ENCODE peak calls at places on chromosomes 11 and 22, in five cellular contexts. G is GM23248, H is MM.1S, W is fibroblast of lung, D is neural progenitor cell. Y is an unnamed sample.

GRCh38 chr11:44725016-44725651 is 1.6 kb upstream of the TSPAN18 start:
- DNase-seq in W (no peak), H (no peak), G (peak; percentile 21), D (no peak), Y (no peak)

GRCh38 chr11:107844041-107844440 is 14.5 kb downstream of the SLC35F2 start:
- DNase-seq in W (no peak), D (no peak), H (no peak), G (peak; percentile 82), Y (no peak)

GRCh38 chr22:49896201-49896600 is 22.0 kb downstream of the ALG12 start:
- DNase-seq in D (no peak), G (no peak), W (no peak), H (no peak), Y (no peak)

GRCh38 chr11:63999349-64000025 is 13.2 kb downstream of the OTUB1 start:
- DNase-seq in H (no peak), D (peak; percentile 87), G (peak; percentile 79), W (peak; percentile 28), Y (no peak)

GRCh38 chr22:42326786-42327185 is 56.3 kb upstream of the TCF20 start:
- DNase-seq in D (no peak), W (peak; percentile 16), G (no peak), H (no peak), Y (no peak)

GRCh38 chr22:28297504-28297903 is 378.4 kb upstream of the PITPNB start:
- DNase-seq in H (peak; percentile 96), G (no peak), D (no peak), W (peak; percentile 2), Y (no peak)

GRCh38 chr22:30238661-30239420 is 7.7 kb downstream of the LIF start:
- DNase-seq in G (peak; percentile 23), H (no peak), W (peak; percentile 78), D (no peak), Y (no peak)

GRCh38 chr11:77379253-77379652 is 77.8 kb upstream of the GDPD4 start:
- DNase-seq in G (peak; percentile 11), W (no peak), H (no peak), D (no peak), Y (no peak)

GRCh38 chr11:20161230-20161918 is 1.1 kb upstream of the DBX1 start:
- DNase-seq in G (no peak), H (no peak), D (peak; percentile 68), W (no peak), Y (no peak)

GRCh38 chr11:65498042-65498726 is 661 bp upstream of the MALAT1 start:
- DNase-seq in G (peak; percentile 80), W (peak; percentile 79), D (peak; percentile 78), H (peak; percentile 70), Y (peak; percentile 78)

GRCh38 chr11:86491048-86491447 is 116.4 kb downstream of the CCDC81 start:
- DNase-seq in G (no peak), W (no peak), D (no peak), H (no peak), Y (no peak)

GRCh38 chr11:79121351-79121750 is 319.5 kb downstream of the TENM4 start:
- DNase-seq in D (peak; percentile 31), G (no peak), H (no peak), W (no peak), Y (no peak)

GRCh38 chr11:64763804-64764611 is 4.2 kb upstream of the PYGM start:
- DNase-seq in G (no peak), D (peak; percentile 43), W (no peak), H (no peak), Y (peak; percentile 73)

GRCh38 chr11:47184711-47185304 is 1.4 kb downstream of the PACSIN3 start:
- DNase-seq in G (no peak), D (peak; percentile 29), W (peak; percentile 40), H (no peak), Y (no peak)

GRCh38 chr11:35486446-35486845 is 39.0 kb downstream of the PAMR1 start:
- DNase-seq in G (peak; percentile 24), D (no peak), W (no peak), H (no peak), Y (no peak)

GRCh38 chr11:79092791-79093313 is 348.0 kb downstream of the TENM4 start:
- DNase-seq in H (no peak), W (peak; percentile 100), D (no peak), G (peak; percentile 86), Y (no peak)

GRCh38 chr11:89182773-89183172 is 5.1 kb downstream of the TYR start:
- DNase-seq in H (no peak), G (peak; percentile 64), W (peak; percentile 2), D (no peak), Y (no peak)

GRCh38 chr11:5809122-5809519 is 397 bp downstream of the OR52N2 start:
- DNase-seq in G (peak; percentile 31), H (peak; percentile 25), W (no peak), D (no peak), Y (no peak)

GRCh38 chr11:125517116-125517804 is 21.2 kb upstream of the FEZ1 start:
- DNase-seq in H (peak; percentile 37), G (peak; percentile 49), D (peak; percentile 97), W (peak; percentile 91), Y (peak; percentile 20)

DNA sequence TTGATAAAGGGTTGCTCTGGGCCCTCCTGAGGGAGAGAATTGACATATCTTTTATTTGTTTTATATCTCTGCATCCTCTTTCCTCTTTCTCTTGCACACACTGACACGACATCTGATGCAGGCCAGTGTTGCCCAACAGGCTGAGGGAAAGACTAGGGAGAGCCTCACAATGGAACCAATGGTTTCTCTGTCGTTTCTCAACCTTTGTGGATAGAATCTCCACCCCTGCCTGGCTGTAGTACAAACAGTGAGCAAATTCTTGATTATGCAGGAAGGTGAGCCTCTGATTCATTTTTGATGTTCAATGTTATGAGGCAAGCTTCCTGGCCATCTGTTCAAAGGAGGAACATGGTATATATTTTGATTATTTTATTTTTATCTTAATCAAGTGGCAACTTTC is 49.8 kb upstream of the PLET1 start:
- DNase-seq in D (no peak), H (no peak), G (no peak), W (no peak), Y (no peak)
- H2AFZ ChIP-seq in D (no peak overlapping the region), H (no peak overlapping the region), G (no peak overlapping the region), W (no peak overlapping the region), Y (no peak overlapping the region)

GRCh38 chr11:82577246-82577645 is 156.4 kb downstream of the FAM181B start:
- DNase-seq in H (no peak), G (no peak), D (no peak), W (no peak), Y (no peak)
- H3K9ac ChIP-seq in H (no peak overlapping the region), G (no peak overlapping the region), D (no peak overlapping the region), W (no peak overlapping the region), Y (no peak overlapping the region)

GRCh38 chr11:61976420-61976800 is 9.0 kb upstream of the FTH1 start:
- DNase-seq in H (no peak), W (no peak), D (no peak), G (no peak), Y (no peak)
- H2AFZ ChIP-seq in H (no peak overlapping the region), W (no peak overlapping the region), D (no peak overlapping the region), G (no peak overlapping the region), Y (no peak overlapping the region)

DNA sequence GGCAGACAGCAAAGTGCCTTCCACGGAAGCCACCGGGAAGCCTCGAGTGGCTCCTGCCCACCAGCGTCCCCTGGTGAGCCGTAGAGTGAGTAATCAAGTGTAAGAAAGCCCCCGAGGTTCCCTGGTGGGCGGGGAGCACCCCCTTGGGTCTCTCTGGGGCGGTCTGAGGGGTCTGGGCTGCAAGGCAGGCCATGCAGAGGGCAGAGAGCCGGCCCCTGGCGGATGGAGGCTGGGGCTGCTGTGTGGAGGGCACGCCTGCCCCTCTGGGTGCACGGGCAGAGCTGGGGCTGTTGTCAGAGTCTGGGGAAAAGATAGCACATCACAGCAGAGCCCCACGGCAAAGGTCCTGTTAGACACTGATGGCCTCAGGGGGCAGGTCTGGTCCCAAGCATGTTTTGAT is 25.7 kb upstream of the MYRF start:
- DNase-seq in H (no peak), D (no peak), G (no peak), W (no peak), Y (no peak)
- H3K9ac ChIP-seq in H (no peak overlapping the region), D (no peak overlapping the region), G (no peak overlapping the region), W (no peak overlapping the region), Y (no peak overlapping the region)

GRCh38 chr11:4615856-4616444 is 7.9 kb upstream of the TRIM68 start:
- DNase-seq in W (no peak), H (no peak), D (no peak), G (no peak), Y (no peak)

DNA sequence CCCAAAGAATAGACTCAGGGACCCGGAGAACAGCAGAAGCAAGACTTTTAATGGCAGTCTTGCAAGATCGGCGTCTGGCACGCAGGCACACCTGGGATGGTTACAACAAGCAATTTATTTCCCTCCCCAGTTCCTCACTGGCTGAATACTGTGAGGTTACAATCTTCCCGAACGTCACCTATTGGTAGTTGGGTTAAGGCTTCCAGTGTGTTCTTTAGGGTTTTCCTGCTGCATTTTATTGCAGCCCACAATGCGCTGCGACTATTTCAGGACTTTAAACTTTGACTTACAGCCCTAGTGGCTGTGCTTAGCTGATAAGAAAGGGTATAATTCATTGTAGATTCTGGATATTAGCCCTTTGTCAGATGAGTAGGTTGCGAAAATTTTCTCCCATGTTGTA is 11.5 kb upstream of the TRIM68 start:
- DNase-seq in G (no peak), W (no peak), D (no peak), H (no peak), Y (no peak)
- H2AFZ ChIP-seq in G (no peak overlapping the region), W (no peak overlapping the region), D (no peak overlapping the region), H (no peak overlapping the region), Y (no peak overlapping the region)

DNA sequence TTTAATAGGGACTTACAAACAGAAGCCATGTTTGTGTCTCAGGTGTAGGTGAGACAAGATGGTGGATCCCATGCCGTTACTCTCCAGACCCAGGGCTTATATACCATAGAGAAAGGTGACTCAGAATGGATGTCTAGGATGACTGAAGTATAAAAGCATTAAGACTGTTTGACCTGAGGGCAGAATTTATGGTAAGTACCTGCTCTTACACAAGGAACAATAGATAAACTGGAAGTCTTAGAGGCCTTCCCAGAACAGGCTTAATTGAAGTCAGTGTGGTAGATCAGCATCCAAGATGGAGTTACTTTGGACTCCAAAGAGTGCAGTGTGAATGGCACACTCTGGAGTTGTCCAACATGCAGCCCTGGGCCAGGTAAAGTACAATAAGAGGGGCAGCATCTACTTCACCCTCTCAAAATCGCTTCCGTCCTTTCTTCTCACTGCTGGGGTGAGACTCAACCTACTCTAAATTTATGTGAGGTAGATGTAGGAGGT is 387.0 kb upstream of the DDI1 start:
- DNase-seq in D (no peak), G (no peak), W (no peak), H (no peak), Y (no peak)
- H3K9ac ChIP-seq in D (no peak overlapping the region), G (no peak overlapping the region), W (no peak overlapping the region), H (no peak overlapping the region), Y (no peak overlapping the region)

Y was measured in DND-41.